ENCODE peak calls at places on chromosomes 4 and X, in nine cellular contexts. One of them, this sample, is unnamed.

GRCh38 chr4:133095591-133095990 is 53.5 kb upstream of the PCDH10 start:
- DNase-seq in A549: no peak
- DNase-seq in neuronal stem cell: no peak
- DNase-seq in Peyer's patch: no peak
- DNase-seq in aorta: no peak
- DNase-seq in left ventricle myocardium inferior: no peak
- DNase-seq in transverse colon: no peak
- DNase-seq in heart right ventricle: no peak
- DNase-seq in breast epithelium: no peak
- DNase-seq in this sample: no peak

GRCh38 chr4:95340191-95340590 is 208.6 kb downstream of the UNC5C start:
- DNase-seq in A549: no peak
- DNase-seq in neuronal stem cell: no peak
- DNase-seq in Peyer's patch: no peak
- DNase-seq in aorta: no peak
- DNase-seq in left ventricle myocardium inferior: no peak
- DNase-seq in transverse colon: no peak
- DNase-seq in heart right ventricle: no peak
- DNase-seq in breast epithelium: no peak
- DNase-seq in this sample: no peak

GRCh38 chrX:110045988-110046387 is 43.1 kb downstream of the TMEM164 start:
- DNase-seq in A549: peak; percentile 18
- DNase-seq in neuronal stem cell: no peak
- DNase-seq in Peyer's patch: no peak
- DNase-seq in aorta: no peak
- DNase-seq in left ventricle myocardium inferior: no peak
- DNase-seq in transverse colon: no peak
- DNase-seq in heart right ventricle: no peak
- DNase-seq in breast epithelium: no peak
- DNase-seq in this sample: no peak

GRCh38 chrX:67587946-67588624 is 44.3 kb downstream of the AR start:
- DNase-seq in A549: no peak
- DNase-seq in neuronal stem cell: no peak
- DNase-seq in Peyer's patch: no peak
- DNase-seq in aorta: no peak
- DNase-seq in left ventricle myocardium inferior: no peak
- DNase-seq in transverse colon: no peak
- DNase-seq in heart right ventricle: no peak
- DNase-seq in breast epithelium: no peak
- DNase-seq in this sample: no peak

GRCh38 chrX:46308106-46308505 is 237.1 kb downstream of the ZNF674 start:
- DNase-seq in A549: no peak
- DNase-seq in neuronal stem cell: no peak
- DNase-seq in Peyer's patch: no peak
- DNase-seq in aorta: no peak
- DNase-seq in left ventricle myocardium inferior: no peak
- DNase-seq in transverse colon: no peak
- DNase-seq in heart right ventricle: no peak
- DNase-seq in breast epithelium: peak; percentile 27
- DNase-seq in this sample: no peak

GRCh38 chrX:118496763-118497079 is 1.1 kb downstream of the DOCK11 start:
- DNase-seq in A549: no peak
- DNase-seq in neuronal stem cell: no peak
- DNase-seq in Peyer's patch: no peak
- DNase-seq in aorta: no peak
- DNase-seq in left ventricle myocardium inferior: no peak
- DNase-seq in transverse colon: no peak
- DNase-seq in heart right ventricle: no peak
- DNase-seq in breast epithelium: no peak
- DNase-seq in this sample: no peak

GRCh38 chr4:156773648-156774357 is 197.8 kb downstream of the PDGFC start:
- DNase-seq in A549: peak; percentile 2
- DNase-seq in neuronal stem cell: no peak
- DNase-seq in Peyer's patch: no peak
- DNase-seq in aorta: no peak
- DNase-seq in left ventricle myocardium inferior: no peak
- DNase-seq in transverse colon: no peak
- DNase-seq in heart right ventricle: no peak
- DNase-seq in breast epithelium: no peak
- DNase-seq in this sample: no peak

GRCh38 chr4:78599931-78600375 is 48.4 kb downstream of the ANXA3 start:
- DNase-seq in A549: no peak
- DNase-seq in neuronal stem cell: no peak
- DNase-seq in Peyer's patch: no peak
- DNase-seq in aorta: peak; percentile 53
- DNase-seq in left ventricle myocardium inferior: peak; percentile 24
- DNase-seq in transverse colon: no peak
- DNase-seq in heart right ventricle: no peak
- DNase-seq in breast epithelium: no peak
- DNase-seq in this sample: peak; percentile 34

GRCh38 chrX:148298737-148299136 is 201.7 kb upstream of the AFF2 start:
- DNase-seq in A549: no peak
- DNase-seq in neuronal stem cell: no peak
- DNase-seq in Peyer's patch: no peak
- DNase-seq in aorta: no peak
- DNase-seq in left ventricle myocardium inferior: no peak
- DNase-seq in transverse colon: no peak
- DNase-seq in heart right ventricle: no peak
- DNase-seq in breast epithelium: no peak
- DNase-seq in this sample: no peak

GRCh38 chr4:5970381-5971076 is 47.7 kb downstream of the C4orf50 start:
- DNase-seq in A549: no peak
- DNase-seq in neuronal stem cell: no peak
- DNase-seq in Peyer's patch: no peak
- DNase-seq in aorta: no peak
- DNase-seq in left ventricle myocardium inferior: no peak
- DNase-seq in transverse colon: no peak
- DNase-seq in heart right ventricle: no peak
- DNase-seq in breast epithelium: no peak
- DNase-seq in this sample: no peak

GRCh38 chr4:180636696-180637095 is 1606.5 kb upstream of the TENM3 start:
- DNase-seq in A549: no peak
- DNase-seq in neuronal stem cell: no peak
- DNase-seq in Peyer's patch: no peak
- DNase-seq in aorta: no peak
- DNase-seq in left ventricle myocardium inferior: no peak
- DNase-seq in transverse colon: no peak
- DNase-seq in heart right ventricle: no peak
- DNase-seq in breast epithelium: no peak
- DNase-seq in this sample: no peak

GRCh38 chrX:136767104-136767941 is 13.4 kb downstream of the ARHGEF6 start:
- DNase-seq in A549: peak; percentile 36
- DNase-seq in neuronal stem cell: peak; percentile 40
- DNase-seq in Peyer's patch: peak; percentile 56
- DNase-seq in aorta: peak; percentile 84
- DNase-seq in left ventricle myocardium inferior: peak; percentile 72
- DNase-seq in transverse colon: peak; percentile 64
- DNase-seq in heart right ventricle: peak; percentile 73
- DNase-seq in breast epithelium: peak; percentile 30
- DNase-seq in this sample: peak; percentile 84

GRCh38 chrX:134074151-134074550 is 88.8 kb upstream of the GPC3 start:
- DNase-seq in A549: no peak
- DNase-seq in neuronal stem cell: no peak
- DNase-seq in Peyer's patch: no peak
- DNase-seq in aorta: no peak
- DNase-seq in left ventricle myocardium inferior: no peak
- DNase-seq in transverse colon: no peak
- DNase-seq in heart right ventricle: no peak
- DNase-seq in breast epithelium: no peak
- DNase-seq in this sample: no peak

GRCh38 chr4:32417113-32417704 is 1697.0 kb downstream of the PCDH7 start:
- DNase-seq in A549: no peak
- DNase-seq in neuronal stem cell: no peak
- DNase-seq in Peyer's patch: no peak
- DNase-seq in aorta: no peak
- DNase-seq in left ventricle myocardium inferior: no peak
- DNase-seq in transverse colon: no peak
- DNase-seq in heart right ventricle: no peak
- DNase-seq in breast epithelium: no peak
- DNase-seq in this sample: no peak

GRCh38 chr4:77432702-77433101 is 172.9 kb upstream of the CXCL13 start:
- DNase-seq in A549: no peak
- DNase-seq in neuronal stem cell: no peak
- DNase-seq in Peyer's patch: no peak
- DNase-seq in aorta: no peak
- DNase-seq in left ventricle myocardium inferior: no peak
- DNase-seq in transverse colon: no peak
- DNase-seq in heart right ventricle: no peak
- DNase-seq in breast epithelium: no peak
- DNase-seq in this sample: no peak

GRCh38 chr4:48346594-48346993 is 5.3 kb downstream of the SLAIN2 start:
- DNase-seq in A549: no peak
- DNase-seq in neuronal stem cell: no peak
- DNase-seq in Peyer's patch: no peak
- DNase-seq in aorta: no peak
- DNase-seq in left ventricle myocardium inferior: no peak
- DNase-seq in transverse colon: no peak
- DNase-seq in heart right ventricle: no peak
- DNase-seq in breast epithelium: no peak
- DNase-seq in this sample: no peak

GRCh38 chr4:39591290-39591689 is 47.4 kb downstream of the SMIM14 start:
- DNase-seq in A549: peak; percentile 64
- DNase-seq in neuronal stem cell: no peak
- DNase-seq in Peyer's patch: no peak
- DNase-seq in aorta: no peak
- DNase-seq in left ventricle myocardium inferior: no peak
- DNase-seq in transverse colon: peak; percentile 35
- DNase-seq in heart right ventricle: no peak
- DNase-seq in breast epithelium: no peak
- DNase-seq in this sample: no peak

GRCh38 chr4:93092765-93093164 is 735.8 kb upstream of the ATOH1 start:
- DNase-seq in A549: no peak
- DNase-seq in neuronal stem cell: no peak
- DNase-seq in Peyer's patch: no peak
- DNase-seq in aorta: no peak
- DNase-seq in left ventricle myocardium inferior: no peak
- DNase-seq in transverse colon: no peak
- DNase-seq in heart right ventricle: no peak
- DNase-seq in breast epithelium: no peak
- DNase-seq in this sample: no peak

GRCh38 chrX:116605576-116605975 is 142.8 kb upstream of the CT83 start:
- DNase-seq in A549: no peak
- DNase-seq in neuronal stem cell: no peak
- DNase-seq in Peyer's patch: no peak
- DNase-seq in aorta: no peak
- DNase-seq in left ventricle myocardium inferior: no peak
- DNase-seq in transverse colon: no peak
- DNase-seq in heart right ventricle: no peak
- DNase-seq in breast epithelium: no peak
- DNase-seq in this sample: no peak

GRCh38 chrX:71859637-71860036 is 51.0 kb upstream of the NHSL2 start:
- DNase-seq in A549: peak; percentile 43
- DNase-seq in neuronal stem cell: peak; percentile 4
- DNase-seq in Peyer's patch: no peak
- DNase-seq in aorta: no peak
- DNase-seq in left ventricle myocardium inferior: no peak
- DNase-seq in transverse colon: no peak
- DNase-seq in heart right ventricle: no peak
- DNase-seq in breast epithelium: no peak
- DNase-seq in this sample: peak; percentile 23

GRCh38 chrX:107290019-107290418 is 83.6 kb downstream of the DNAAF6 start:
- DNase-seq in A549: no peak
- DNase-seq in neuronal stem cell: no peak
- DNase-seq in Peyer's patch: no peak
- DNase-seq in aorta: no peak
- DNase-seq in left ventricle myocardium inferior: no peak
- DNase-seq in transverse colon: no peak
- DNase-seq in heart right ventricle: no peak
- DNase-seq in breast epithelium: no peak
- DNase-seq in this sample: no peak

GRCh38 chr4:139691-140090 is 15.4 kb downstream of the ZNF718 start:
- DNase-seq in A549: no peak
- DNase-seq in neuronal stem cell: no peak
- DNase-seq in Peyer's patch: no peak
- DNase-seq in aorta: no peak
- DNase-seq in left ventricle myocardium inferior: no peak
- DNase-seq in transverse colon: no peak
- DNase-seq in heart right ventricle: no peak
- DNase-seq in breast epithelium: no peak
- DNase-seq in this sample: no peak

DNA sequence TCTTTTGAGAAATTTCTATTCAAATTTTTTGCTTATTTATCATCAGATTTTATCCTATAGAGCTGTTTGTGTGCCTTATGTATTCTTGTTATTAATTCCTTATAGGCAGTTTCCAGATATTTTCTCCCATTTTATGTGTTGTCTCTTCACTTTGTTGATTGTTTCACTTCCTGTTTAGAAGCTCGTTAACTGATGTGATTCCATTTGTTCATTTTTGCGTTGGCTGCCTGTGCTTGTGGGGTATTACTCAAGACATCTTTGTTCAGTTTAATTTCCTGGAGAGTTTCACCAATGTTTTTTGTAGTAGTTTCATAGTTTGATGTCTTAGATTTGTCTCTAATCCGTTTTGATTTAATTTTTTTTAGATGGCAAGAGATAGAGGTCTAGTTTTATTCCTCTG is 14.6 kb downstream of the ZNF718 start:
- DNase-seq in A549: no peak
- DNase-seq in neuronal stem cell: no peak
- DNase-seq in Peyer's patch: no peak
- DNase-seq in aorta: no peak
- DNase-seq in left ventricle myocardium inferior: no peak
- DNase-seq in transverse colon: no peak
- DNase-seq in heart right ventricle: no peak
- DNase-seq in breast epithelium: no peak
- DNase-seq in this sample: no peak
- H3K9me3 ChIP-seq in A549: peaks cover 77% of the 10 kb centered on the region
- H3K9me3 ChIP-seq in neuronal stem cell: peaks cover 98% of the 10 kb centered on the region
- H3K9me3 ChIP-seq in Peyer's patch: peaks cover 27% of the 10 kb centered on the region
- H3K9me3 ChIP-seq in aorta: peaks cover 17% of the 10 kb centered on the region
- H3K9me3 ChIP-seq in left ventricle myocardium inferior: peaks cover 100% of the 10 kb centered on the region
- H3K9me3 ChIP-seq in transverse colon: peaks cover 68% of the 10 kb centered on the region
- H3K9me3 ChIP-seq in heart right ventricle: peaks cover 24% of the 10 kb centered on the region
- H3K9me3 ChIP-seq in breast epithelium: peaks cover 95% of the 10 kb centered on the region
- H3K9me3 ChIP-seq in this sample: peaks cover 22% of the 10 kb centered on the region

GRCh38 chrX:17161991-17162390 is 213.0 kb upstream of the NHS start:
- DNase-seq in A549: no peak
- DNase-seq in neuronal stem cell: no peak
- DNase-seq in Peyer's patch: no peak
- DNase-seq in aorta: no peak
- DNase-seq in left ventricle myocardium inferior: no peak
- DNase-seq in transverse colon: no peak
- DNase-seq in heart right ventricle: no peak
- DNase-seq in breast epithelium: no peak
- DNase-seq in this sample: no peak
- H3K9me3 ChIP-seq in A549: peaks cover 5% of the 10 kb centered on the region
- H3K9me3 ChIP-seq in neuronal stem cell: peaks cover 4% of the 10 kb centered on the region
- H3K9me3 ChIP-seq in Peyer's patch: peaks cover 3% of the 10 kb centered on the region
- H3K9me3 ChIP-seq in aorta: no peaks in the 10 kb centered on the region
- H3K9me3 ChIP-seq in left ventricle myocardium inferior: peaks cover 36% of the 10 kb centered on the region
- H3K9me3 ChIP-seq in transverse colon: no peaks in the 10 kb centered on the region
- H3K9me3 ChIP-seq in heart right ventricle: peaks cover 27% of the 10 kb centered on the region
- H3K9me3 ChIP-seq in breast epithelium: peaks cover 47% of the 10 kb centered on the region
- H3K9me3 ChIP-seq in this sample: no peaks in the 10 kb centered on the region

GRCh38 chr4:88315460-88316017 is 31.2 kb upstream of the PPM1K start:
- DNase-seq in A549: no peak
- DNase-seq in neuronal stem cell: no peak
- DNase-seq in Peyer's patch: no peak
- DNase-seq in aorta: no peak
- DNase-seq in left ventricle myocardium inferior: no peak
- DNase-seq in transverse colon: no peak
- DNase-seq in heart right ventricle: no peak
- DNase-seq in breast epithelium: no peak
- DNase-seq in this sample: no peak
- H3K9me3 ChIP-seq in A549: no peaks in the 10 kb centered on the region
- H3K9me3 ChIP-seq in neuronal stem cell: no peaks in the 10 kb centered on the region
- H3K9me3 ChIP-seq in Peyer's patch: no peaks in the 10 kb centered on the region
- H3K9me3 ChIP-seq in aorta: no peaks in the 10 kb centered on the region
- H3K9me3 ChIP-seq in left ventricle myocardium inferior: peaks cover 17% of the 10 kb centered on the region
- H3K9me3 ChIP-seq in transverse colon: no peaks in the 10 kb centered on the region
- H3K9me3 ChIP-seq in heart right ventricle: no peaks in the 10 kb centered on the region
- H3K9me3 ChIP-seq in breast epithelium: no peaks in the 10 kb centered on the region
- H3K9me3 ChIP-seq in this sample: no peaks in the 10 kb centered on the region

GRCh38 chr4:14262221-14262620 is 634.7 kb upstream of the BOD1L1 start:
- DNase-seq in A549: no peak
- DNase-seq in neuronal stem cell: no peak
- DNase-seq in Peyer's patch: no peak
- DNase-seq in aorta: no peak
- DNase-seq in left ventricle myocardium inferior: no peak
- DNase-seq in transverse colon: no peak
- DNase-seq in heart right ventricle: no peak
- DNase-seq in breast epithelium: no peak
- DNase-seq in this sample: no peak
- H3K9me3 ChIP-seq in A549: no peaks in the 10 kb centered on the region
- H3K9me3 ChIP-seq in neuronal stem cell: no peaks in the 10 kb centered on the region
- H3K9me3 ChIP-seq in Peyer's patch: no peaks in the 10 kb centered on the region
- H3K9me3 ChIP-seq in aorta: peaks cover 2% of the 10 kb centered on the region
- H3K9me3 ChIP-seq in left ventricle myocardium inferior: no peaks in the 10 kb centered on the region
- H3K9me3 ChIP-seq in transverse colon: no peaks in the 10 kb centered on the region
- H3K9me3 ChIP-seq in heart right ventricle: no peaks in the 10 kb centered on the region
- H3K9me3 ChIP-seq in breast epithelium: no peaks in the 10 kb centered on the region
- H3K9me3 ChIP-seq in this sample: no peaks in the 10 kb centered on the region